ENCODE peak calls at places on chromosomes 5 and 9, in six cellular contexts. G, P, U, H, K and T are unnamed samples.

GRCh38 chr5:100188339-100188738 is 346.8 kb upstream of the FAM174A start:
- DNase-seq in G (no peak), P (peak; percentile 1), U (no peak), H (no peak), K (no peak), T (no peak)

GRCh38 chr5:157497875-157498611 is 38.0 kb downstream of the NIPAL4 start:
- DNase-seq in G (no peak), P (no peak), U (no peak), H (no peak), K (no peak), T (no peak)

GRCh38 chr5:100584889-100585288 is 49.7 kb downstream of the FAM174A start:
- DNase-seq in G (no peak), P (no peak), U (no peak), H (no peak), K (no peak), T (no peak)

GRCh38 chr5:109750407-109750806 is 60.7 kb downstream of the MAN2A1 start:
- DNase-seq in G (no peak), P (no peak), U (no peak), H (no peak), K (no peak), T (no peak)

GRCh38 chr5:130074820-130075219 is 170.6 kb downstream of the CHSY3 start:
- DNase-seq in G (no peak), P (no peak), U (no peak), H (no peak), K (no peak), T (no peak)

GRCh38 chr5:38422622-38423021 is 133.8 kb downstream of the LIFR start:
- DNase-seq in G (no peak), P (no peak), U (no peak), H (no peak), K (no peak), T (no peak)

GRCh38 chr9:4303002-4303401 is 3.1 kb upstream of the GLIS3 start:
- DNase-seq in G (no peak), P (no peak), U (no peak), H (no peak), K (no peak), T (no peak)

GRCh38 chr9:87445646-87446045 is 52.0 kb upstream of the DAPK1 start:
- DNase-seq in G (peak; percentile 19), P (peak; percentile 8), U (peak; percentile 10), H (peak; percentile 65), K (no peak), T (no peak)

GRCh38 chr9:119667163-119667562 is 297.9 kb upstream of the BRINP1 start:
- DNase-seq in G (no peak), P (no peak), U (no peak), H (no peak), K (no peak), T (no peak)

GRCh38 chr9:7298123-7298522 is 501.5 kb downstream of the DMAC1 start:
- DNase-seq in G (no peak), P (no peak), U (peak; percentile 80), H (no peak), K (peak; percentile 26), T (no peak)

GRCh38 chr5:83179966-83180365 is 102.6 kb downstream of the XRCC4 start:
- DNase-seq in G (no peak), P (no peak), U (no peak), H (no peak), K (no peak), T (no peak)

GRCh38 chr5:136016945-136017530 is 11.8 kb upstream of the TGFBI start:
- DNase-seq in G (no peak), P (peak; percentile 94), U (no peak), H (no peak), K (no peak), T (no peak)

GRCh38 chr9:75065513-75065912 is 22.4 kb downstream of the NMRK1 start:
- DNase-seq in G (no peak), P (no peak), U (no peak), H (no peak), K (no peak), T (no peak)

GRCh38 chr9:108270041-108270440 is 585.7 kb downstream of the ACTL7B start:
- DNase-seq in G (no peak), P (peak; percentile 27), U (no peak), H (no peak), K (no peak), T (no peak)

GRCh38 chr5:174418809-174419522 is 305.4 kb upstream of the MSX2 start:
- DNase-seq in G (no peak), P (no peak), U (no peak), H (no peak), K (no peak), T (no peak)

GRCh38 chr5:139014726-139015125 is 139.6 kb upstream of the LRRTM2 start:
- DNase-seq in G (no peak), P (peak; percentile 90), U (no peak), H (peak; percentile 16), K (no peak), T (no peak)

GRCh38 chr5:113255579-113256210 is 179.1 kb downstream of the TSSK1B start:
- DNase-seq in G (no peak), P (no peak), U (no peak), H (no peak), K (no peak), T (no peak)

GRCh38 chr5:138725885-138726457 is 27.3 kb upstream of the CTNNA1 start:
- DNase-seq in G (no peak), P (no peak), U (no peak), H (peak; percentile 23), K (no peak), T (no peak)

GRCh38 chr5:34045996-34046395 is 3.0 kb upstream of the C1QTNF3 start:
- DNase-seq in G (no peak), P (peak; percentile 91), U (no peak), H (no peak), K (no peak), T (no peak)

GRCh38 chr5:74282495-74282894 is 358.0 kb downstream of the ENC1 start:
- DNase-seq in G (no peak), P (no peak), U (no peak), H (no peak), K (peak; percentile 39), T (no peak)

GRCh38 chr9:133396952-133397351 is 20.8 kb downstream of the STKLD1 start:
- DNase-seq in G (no peak), P (no peak), U (no peak), H (no peak), K (no peak), T (no peak)

GRCh38 chr5:151155777-151156731 is 1.5 kb downstream of the ANXA6 start:
- DNase-seq in G (peak; percentile 52), P (no peak), U (peak; percentile 40), H (peak; percentile 43), K (no peak), T (no peak)

GRCh38 chr5:125679522-125679921 is 743.7 kb upstream of the GRAMD2B start:
- DNase-seq in G (no peak), P (no peak), U (no peak), H (no peak), K (no peak), T (no peak)

GRCh38 chr5:77176429-77176828 is 34.1 kb upstream of the PDE8B start:
- DNase-seq in G (no peak), P (no peak), U (no peak), H (no peak), K (no peak), T (no peak)

GRCh38 chr9:18778846-18779245 is 254.2 kb downstream of the SAXO1 start:
- DNase-seq in G (no peak), P (no peak), U (no peak), H (no peak), K (no peak), T (no peak)

GRCh38 chr9:128920381-128921058 is at the start of gene PHYHD1:
- DNase-seq in G (no peak), P (peak; percentile 71), U (no peak), H (peak; percentile 81), K (no peak), T (no peak)

DNA sequence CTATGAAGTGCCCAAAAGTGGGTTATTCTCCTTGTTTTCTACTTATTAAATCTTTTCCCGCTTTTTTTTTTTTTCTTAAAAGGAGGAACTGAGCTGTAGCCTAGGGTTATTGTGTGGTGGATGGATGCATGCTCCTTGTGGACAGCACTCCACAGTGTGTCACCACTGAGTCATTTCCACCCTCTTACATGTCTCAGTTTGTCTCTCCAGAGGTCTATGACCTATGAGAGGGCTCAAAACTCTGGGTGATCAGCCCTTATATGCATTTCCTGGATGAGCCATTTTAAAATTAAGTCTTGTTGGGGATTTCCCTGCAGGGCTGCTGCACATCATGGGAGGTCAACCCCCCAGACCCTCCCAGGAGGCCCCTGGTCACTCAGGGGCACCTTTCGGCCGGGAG is 102.2 kb upstream of the MOCS2 start:
- DNase-seq in G (no peak), P (peak; percentile 98), U (no peak), H (no peak), K (no peak), T (no peak)
- TF ChIP-seq CTCF in G (no peak), P (no peak), U (no peak), H (no peak), K (no peak), T (no peak)

GRCh38 chr5:122447072-122447471 is 135.0 kb downstream of the SNCAIP start:
- DNase-seq in G (no peak), P (no peak), U (no peak), H (no peak), K (no peak), T (no peak)

GRCh38 chr5:122447941-122448340 is 135.9 kb downstream of the SNCAIP start:
- DNase-seq in G (no peak), P (no peak), U (no peak), H (no peak), K (no peak), T (no peak)

GRCh38 chr5:122442938-122443337 is 130.9 kb downstream of the SNCAIP start:
- DNase-seq in G (no peak), P (no peak), U (no peak), H (no peak), K (no peak), T (no peak)

GRCh38 chr5:122444411-122444810 is 132.4 kb downstream of the SNCAIP start:
- DNase-seq in G (no peak), P (no peak), U (no peak), H (no peak), K (no peak), T (no peak)

GRCh38 chr5:122445070-122445469 is 133.0 kb downstream of the SNCAIP start:
- DNase-seq in G (no peak), P (no peak), U (no peak), H (no peak), K (no peak), T (no peak)
- TF ChIP-seq CTCF in G (no peak), P (no peak), U (no peak), H (no peak), K (no peak), T (no peak)

GRCh38 chr5:107672212-107673105 is 1.7 kb upstream of the EFNA5 start:
- DNase-seq in G (peak; percentile 65), P (peak; percentile 97), U (peak; percentile 74), H (peak; percentile 86), K (no peak), T (peak; percentile 94)
- TF ChIP-seq CTCF in G (no peak), P (no peak), U (no peak), H (no peak), K (no peak), T (no peak)

DNA sequence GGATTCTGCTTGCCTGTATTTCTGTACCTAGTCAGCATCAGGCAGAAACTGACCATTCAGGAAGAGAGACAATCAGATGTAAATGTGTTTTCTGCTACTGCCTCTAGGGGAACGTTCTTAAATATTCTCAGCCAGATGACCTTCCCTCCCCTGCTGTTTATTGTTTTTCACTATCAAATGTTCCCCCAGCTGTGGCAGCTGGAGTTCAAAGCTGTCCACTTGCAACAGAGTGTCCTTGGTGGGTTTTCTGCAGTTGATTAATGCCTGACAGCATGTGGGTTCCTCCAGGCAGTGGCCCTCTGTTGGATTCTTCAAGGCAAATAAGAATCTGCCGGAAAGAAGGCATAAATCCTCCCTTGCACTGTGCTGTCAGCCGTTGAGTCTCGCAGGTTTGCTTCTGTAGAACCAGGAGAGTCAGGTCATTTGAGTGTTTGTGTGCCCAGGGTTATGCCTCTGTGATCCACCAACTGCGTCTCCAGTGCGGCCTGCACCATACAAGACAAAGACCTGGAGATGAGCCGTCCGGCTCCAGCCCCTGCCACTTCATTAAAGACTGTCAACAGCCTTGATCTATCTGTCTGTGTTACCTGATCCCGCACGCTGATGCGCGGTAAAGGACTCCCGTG is 203.4 kb downstream of the GADD45G start:
- DNase-seq in G (no peak), P (no peak), U (no peak), H (no peak), K (no peak), T (no peak)
- TF ChIP-seq CTCF in G (no peak), P (no peak), U (peak; percentile 19), H (no peak), K (no peak), T (peak; percentile 47)